ENCODE peak calls at places on chromosomes 11 and 22, in seven cellular contexts. C, O, X, F, Z, S and T are unnamed samples.

GRCh38 chr11:6626971-6627761 is 7.9 kb upstream of the TPP1 start:
- DNase-seq in C (no peak), O (no peak), X (no peak), F (no peak), Z (no peak), S (no peak), T (no peak)

GRCh38 chr11:22930816-22931594 is 70.7 kb upstream of the CCDC179 start:
- DNase-seq in C (no peak), O (no peak), X (no peak), F (no peak), Z (peak; percentile 16), S (no peak), T (no peak)

GRCh38 chr22:27996529-27996925 is 77.5 kb upstream of the PITPNB start:
- DNase-seq in C (no peak), O (no peak), X (no peak), F (no peak), Z (no peak), S (no peak), T (no peak)

GRCh38 chr22:49159711-49160110 is 668.0 kb downstream of the BRD1 start:
- DNase-seq in C (no peak), O (no peak), X (no peak), F (no peak), Z (no peak), S (no peak), T (no peak)

GRCh38 chr11:111909378-111909777 is 2.2 kb downstream of the CRYAB start:
- DNase-seq in C (no peak), O (no peak), X (no peak), F (no peak), Z (no peak), S (no peak), T (no peak)

GRCh38 chr11:64448599-64449380 is 89.8 kb downstream of the RPS6KA4 start:
- DNase-seq in C (peak; percentile 86), O (peak; percentile 94), X (peak; percentile 75), F (peak; percentile 90), Z (peak; percentile 43), S (peak; percentile 74), T (peak; percentile 41)

GRCh38 chr11:15816270-15816871 is 540.0 kb downstream of the SOX6 start:
- DNase-seq in C (peak; percentile 18), O (no peak), X (peak; percentile 91), F (peak; percentile 15), Z (peak; percentile 92), S (peak; percentile 41), T (no peak)

GRCh38 chr11:96238563-96239166 is 104.3 kb downstream of the MAML2 start:
- DNase-seq in C (no peak), O (no peak), X (no peak), F (no peak), Z (peak; percentile 72), S (no peak), T (no peak)

GRCh38 chr22:49303061-49303735 is 524.5 kb downstream of the BRD1 start:
- DNase-seq in C (no peak), O (no peak), X (no peak), F (no peak), Z (no peak), S (no peak), T (no peak)

GRCh38 chr22:47434336-47435203 is 672.1 kb downstream of the TBC1D22A start:
- DNase-seq in C (no peak), O (no peak), X (no peak), F (no peak), Z (no peak), S (no peak), T (no peak)

DNA sequence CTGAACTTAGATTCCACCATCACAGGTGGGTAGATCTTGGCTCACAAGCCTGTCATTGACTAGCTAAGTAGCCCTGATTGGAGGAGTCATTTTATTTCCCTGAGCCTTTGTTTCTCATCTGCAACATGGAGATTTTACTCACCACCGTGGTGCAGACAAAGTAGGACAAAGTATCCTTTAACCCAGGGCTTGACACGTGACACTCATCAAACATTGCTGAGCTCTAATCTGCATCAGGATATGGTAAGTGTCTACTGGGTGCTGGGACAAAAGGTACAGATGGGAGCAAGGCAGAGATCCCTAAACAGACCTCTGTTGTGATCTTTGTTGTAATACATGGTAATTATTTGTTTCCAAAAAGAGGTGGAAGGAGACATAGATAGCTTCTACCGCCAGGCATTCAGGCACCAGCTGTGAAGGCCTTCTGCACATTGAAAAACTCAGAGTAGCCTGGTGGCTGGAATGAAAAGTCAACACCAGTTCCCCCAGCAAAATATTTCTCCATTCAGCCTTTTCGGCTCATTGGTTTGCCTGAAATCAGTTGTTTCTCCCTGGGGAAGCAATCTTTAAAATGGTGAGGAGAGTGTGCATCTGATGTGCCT is 18.3 kb upstream of the MICAL2 start:
- DNase-seq in C (no peak), O (peak; percentile 30), X (no peak), F (peak; percentile 26), Z (no peak), S (no peak), T (no peak)
- TF ChIP-seq CTCF in C (no peak), O (no peak), X (no peak), F (no peak), Z (peak; percentile 18), S (no peak), T (no peak)

GRCh38 chr11:88280673-88281316 is 56.7 kb downstream of the CTSC start:
- DNase-seq in C (peak; percentile 35), O (no peak), X (peak; percentile 56), F (no peak), Z (no peak), S (no peak), T (no peak)
- H3K4me1 ChIP-seq in C (peaks cover 21% of the 10 kb centered on the region), O (no peaks in the 10 kb centered on the region), X (peaks cover 25% of the 10 kb centered on the region), F (no peaks in the 10 kb centered on the region), Z (no peaks in the 10 kb centered on the region), S (peaks cover 4% of the 10 kb centered on the region), T (peaks cover 2% of the 10 kb centered on the region)

GRCh38 chr22:20186183-20186870 is 35.5 kb upstream of the CCDC188 start:
- DNase-seq in C (no peak), O (peak; percentile 84), X (no peak), F (no peak), Z (no peak), S (no peak), T (no peak)
- TF ChIP-seq CTCF in C (no peak), O (peak; percentile 56), X (peak; percentile 7), F (peak; percentile 24), Z (peak; percentile 15), S (no peak), T (peak; percentile 27)

GRCh38 chr22:37510046-37510445 is 9.2 kb downstream of the CARD10 start:
- DNase-seq in C (no peak), O (no peak), X (no peak), F (no peak), Z (no peak), S (no peak), T (no peak)

GRCh38 chr22:37509026-37509886 is 10.0 kb downstream of the CARD10 start:
- DNase-seq in C (no peak), O (no peak), X (no peak), F (no peak), Z (no peak), S (no peak), T (no peak)

GRCh38 chr22:37514526-37515051 is 4.6 kb downstream of the CARD10 start:
- DNase-seq in C (no peak), O (no peak), X (no peak), F (no peak), Z (no peak), S (no peak), T (no peak)

GRCh38 chr22:37508431-37508963 is 10.7 kb downstream of the CARD10 start:
- DNase-seq in C (no peak), O (no peak), X (no peak), F (no peak), Z (no peak), S (no peak), T (peak; percentile 50)

DNA sequence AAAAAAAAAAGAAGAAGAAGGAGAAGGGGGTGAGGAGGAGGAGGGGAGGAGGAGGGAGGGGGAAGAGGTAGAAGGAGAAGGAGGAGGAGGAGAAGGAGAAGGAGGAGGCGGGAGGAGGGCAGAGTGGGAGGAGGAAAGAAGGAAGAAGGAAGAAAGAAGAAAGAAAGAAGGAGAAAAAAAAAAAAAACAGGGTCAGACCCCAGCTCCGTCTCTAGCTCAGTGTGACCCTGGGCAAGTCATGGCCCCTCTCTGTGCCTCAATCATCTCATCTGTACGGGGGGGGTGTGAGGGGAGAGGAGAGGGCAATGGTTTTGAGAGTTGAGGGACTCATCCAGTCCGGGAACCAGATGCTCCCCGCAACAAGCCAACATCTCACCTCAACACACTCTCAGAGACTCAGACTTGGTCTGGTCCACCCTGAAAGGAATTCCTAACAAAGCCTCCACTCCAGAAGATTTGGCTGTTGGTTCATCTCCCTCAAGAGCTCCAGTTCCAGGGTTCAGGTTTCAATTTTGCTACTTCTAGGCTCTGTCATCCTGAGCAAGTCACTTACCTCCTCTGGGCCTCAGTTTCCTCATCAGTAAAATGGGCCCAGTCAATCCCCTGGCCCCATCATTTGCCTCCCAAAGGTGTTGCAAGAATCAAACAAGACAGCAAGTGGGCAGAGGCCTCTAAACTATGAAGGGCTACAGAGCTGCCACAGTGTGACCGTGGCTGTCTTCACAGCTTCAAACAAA is 7.7 kb downstream of the CARD10 start:
- DNase-seq in C (no peak), O (no peak), X (no peak), F (no peak), Z (peak; percentile 20), S (no peak), T (no peak)
- H3K4me1 ChIP-seq in C (peaks cover 19% of the 10 kb centered on the region), O (peaks cover 26% of the 10 kb centered on the region), X (peaks cover 14% of the 10 kb centered on the region), F (peaks cover 20% of the 10 kb centered on the region), Z (peaks cover 11% of the 10 kb centered on the region), S (peaks cover 29% of the 10 kb centered on the region), T (peaks cover 37% of the 10 kb centered on the region)

DNA sequence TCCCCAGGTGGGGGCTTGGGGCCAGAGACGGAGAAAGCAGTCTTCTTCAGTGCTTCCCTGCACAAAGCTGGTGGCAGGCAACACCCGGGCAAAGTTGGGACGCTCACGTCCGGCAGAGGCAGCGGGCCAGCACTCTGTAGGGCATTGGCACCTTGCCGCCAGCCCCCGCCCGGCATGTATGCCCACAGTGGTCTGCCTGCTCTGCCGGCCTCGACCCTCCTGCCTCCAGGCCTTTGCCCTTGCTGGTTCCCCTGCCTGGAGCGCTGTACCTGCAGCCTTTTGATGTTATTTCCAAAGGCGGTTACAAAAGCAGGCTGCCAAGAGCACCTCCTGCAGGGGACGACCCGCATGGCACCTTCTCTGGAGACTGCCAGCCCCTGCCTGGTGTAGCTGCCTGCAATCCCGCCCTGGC is 56.5 kb upstream of the SHISAL1 start:
- DNase-seq in C (no peak), O (peak; percentile 52), X (no peak), F (no peak), Z (no peak), S (no peak), T (no peak)
- TF ChIP-seq CTCF in C (no peak), O (peak; percentile 62), X (peak; percentile 17), F (peak; percentile 28), Z (peak; percentile 4), S (no peak), T (peak; percentile 42)

DNA sequence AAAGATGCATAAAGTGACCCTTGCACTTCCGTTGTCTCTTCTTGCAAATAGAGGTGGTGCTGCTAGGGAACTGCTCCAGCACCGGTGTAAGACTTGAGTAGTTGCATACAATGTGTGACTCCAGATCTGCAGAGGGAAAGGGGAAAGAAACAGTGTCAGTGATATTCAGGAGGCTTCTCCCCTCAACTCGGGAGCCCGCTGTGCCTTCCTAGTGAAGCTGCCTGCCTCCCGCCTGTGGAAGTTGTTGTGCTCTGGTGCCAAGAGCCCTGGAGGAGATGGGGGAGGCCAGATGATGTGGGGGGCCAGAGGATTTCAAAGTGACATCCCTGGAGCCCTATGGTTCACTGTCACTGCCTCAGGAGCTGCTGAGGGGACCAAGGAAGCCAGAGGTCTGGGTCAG is 30.4 kb downstream of the RELT start:
- DNase-seq in C (no peak), O (no peak), X (no peak), F (no peak), Z (no peak), S (no peak), T (no peak)
- H3K4me1 ChIP-seq in C (no peaks in the 10 kb centered on the region), O (peaks cover 5% of the 10 kb centered on the region), X (peaks cover 4% of the 10 kb centered on the region), F (no peaks in the 10 kb centered on the region), Z (peaks cover 6% of the 10 kb centered on the region), S (no peaks in the 10 kb centered on the region), T (no peaks in the 10 kb centered on the region)